ENCODE peak calls at places on chromosome 4, in ten cellular contexts. L is adrenal gland, M is BJ, W is neural progenitor cell, A is lower leg skin, R is GM20000, D is H9, Z is progenitor cell of endocrine pancreas, C is cardiac muscle cell, I is fibroblast of mammary gland. E is an unnamed sample.

GRCh38 chr4:117898496-117898895 is 135.8 kb upstream of the NDST3 start:
- DNase-seq in D (no peak), I (no peak), C (no peak), W (no peak), A (no peak), L (no peak), Z (no peak), M (no peak), R (no peak), E (no peak)

GRCh38 chr4:165715989-165716388 is 157.0 kb upstream of the TLL1 start:
- DNase-seq in L (no peak), Z (no peak), I (peak; percentile 61), C (no peak), M (no peak), W (no peak), A (no peak), D (no peak), R (no peak), E (no peak)

GRCh38 chr4:140841186-140841585 is 85.0 kb upstream of the TBC1D9 start:
- DNase-seq in D (no peak), W (no peak), Z (no peak), I (no peak), L (no peak), M (no peak), C (no peak), A (no peak), R (no peak), E (no peak)

GRCh38 chr4:38162240-38162784 is 202.1 kb downstream of the PTTG2 start:
- DNase-seq in M (no peak), A (no peak), Z (no peak), L (peak; percentile 64), W (peak; percentile 60), D (no peak), R (no peak), I (peak; percentile 94), C (peak; percentile 89), E (no peak)

GRCh38 chr4:99300934-99301333 is 10.1 kb upstream of the ADH1A start:
- DNase-seq in R (no peak), I (peak; percentile 98), C (peak; percentile 99), L (peak; percentile 78), A (peak; percentile 96), M (peak; percentile 90), Z (no peak), W (no peak), D (no peak), E (no peak)

GRCh38 chr4:97153042-97153441 is 990.2 kb downstream of the STPG2 start:
- DNase-seq in Z (no peak), M (no peak), D (no peak), L (no peak), I (no peak), C (peak; percentile 27), R (no peak), A (no peak), W (peak; percentile 14), E (peak; percentile 2)

GRCh38 chr4:128379860-128380259 is 92.2 kb upstream of the PGRMC2 start:
- DNase-seq in C (peak; percentile 61), W (peak; percentile 19), A (no peak), M (no peak), I (peak; percentile 42), L (peak; percentile 74), D (peak; percentile 52), Z (no peak), R (peak; percentile 29), E (no peak)

GRCh38 chr4:37964734-37965457 is 4.7 kb downstream of the PTTG2 start:
- DNase-seq in R (no peak), W (no peak), A (no peak), M (no peak), L (no peak), I (no peak), Z (no peak), C (no peak), D (no peak), E (no peak)

GRCh38 chr4:15366660-15367059 is 61.2 kb upstream of the C1QTNF7 start:
- DNase-seq in I (no peak), C (no peak), R (no peak), Z (no peak), A (no peak), W (no peak), L (no peak), D (no peak), M (no peak), E (no peak)

GRCh38 chr4:1082215-1083182 is 30.9 kb downstream of the RNF212 start:
- DNase-seq in Z (no peak), D (peak; percentile 15), M (no peak), R (no peak), A (peak; percentile 94), I (peak; percentile 82), W (no peak), C (peak; percentile 82), L (peak; percentile 95), E (no peak)

GRCh38 chr4:158991534-158992155 is 111.2 kb upstream of the RAPGEF2 start:
- DNase-seq in D (no peak), R (no peak), A (no peak), Z (no peak), I (no peak), L (no peak), C (no peak), W (no peak), M (no peak), E (no peak)

GRCh38 chr4:138181288-138181687 is 60.9 kb downstream of the SLC7A11 start:
- DNase-seq in W (no peak), A (no peak), M (no peak), Z (no peak), I (peak; percentile 64), D (no peak), L (peak; percentile 64), R (no peak), C (peak; percentile 73), E (no peak)

GRCh38 chr4:138178566-138178965 is 63.6 kb downstream of the SLC7A11 start:
- DNase-seq in L (no peak), W (no peak), D (no peak), A (no peak), R (no peak), M (no peak), I (peak; percentile 42), C (peak; percentile 43), Z (no peak), E (no peak)

GRCh38 chr4:138177278-138177968 is 64.7 kb downstream of the SLC7A11 start:
- DNase-seq in I (no peak), W (no peak), Z (no peak), D (no peak), L (no peak), M (no peak), C (no peak), R (no peak), A (no peak), E (no peak)

GRCh38 chr4:138175337-138175794 is 66.8 kb downstream of the SLC7A11 start:
- DNase-seq in C (peak; percentile 48), A (no peak), Z (no peak), R (no peak), L (no peak), W (no peak), D (no peak), I (peak; percentile 18), M (no peak), E (no peak)
- TF ChIP-seq CTCF in C (peak; percentile 10), A (no peak), Z (peak; percentile 29), R (no peak), L (no peak), W (peak; percentile 18), D (peak; percentile 14), I (no peak), M (no peak), E (no peak)

GRCh38 chr4:5752803-5753184 is 41.8 kb downstream of the EVC start:
- DNase-seq in R (no peak), W (no peak), L (no peak), I (no peak), Z (no peak), D (peak; percentile 46), A (no peak), M (no peak), C (no peak), E (peak; percentile 13)

GRCh38 chr4:5753366-5753765 is 42.4 kb downstream of the EVC start:
- DNase-seq in Z (no peak), C (no peak), M (no peak), A (peak; percentile 72), R (no peak), I (peak; percentile 47), L (no peak), D (no peak), W (no peak), E (no peak)

GRCh38 chr4:5753766-5754528 is 42.9 kb downstream of the EVC start:
- DNase-seq in R (no peak), L (no peak), I (peak; percentile 98), A (peak; percentile 77), M (peak; percentile 37), Z (no peak), C (peak; percentile 91), D (no peak), W (no peak), E (no peak)

GRCh38 chr4:5751073-5751917 is 40.3 kb downstream of the EVC start:
- DNase-seq in R (no peak), L (no peak), W (no peak), A (peak; percentile 62), M (peak; percentile 59), D (peak; percentile 47), Z (no peak), C (peak; percentile 93), I (peak; percentile 98), E (no peak)

GRCh38 chr4:5751918-5752802 is 41.2 kb downstream of the EVC start:
- DNase-seq in C (peak; percentile 47), Z (no peak), W (peak; percentile 58), M (no peak), A (peak; percentile 65), L (no peak), D (peak; percentile 90), I (peak; percentile 97), R (no peak), E (peak; percentile 23)
- TF ChIP-seq CTCF in C (no peak), Z (no peak), W (no peak), M (no peak), A (no peak), L (no peak), D (peak; percentile 31), I (peak; percentile 4), R (no peak), E (no peak)

DNA sequence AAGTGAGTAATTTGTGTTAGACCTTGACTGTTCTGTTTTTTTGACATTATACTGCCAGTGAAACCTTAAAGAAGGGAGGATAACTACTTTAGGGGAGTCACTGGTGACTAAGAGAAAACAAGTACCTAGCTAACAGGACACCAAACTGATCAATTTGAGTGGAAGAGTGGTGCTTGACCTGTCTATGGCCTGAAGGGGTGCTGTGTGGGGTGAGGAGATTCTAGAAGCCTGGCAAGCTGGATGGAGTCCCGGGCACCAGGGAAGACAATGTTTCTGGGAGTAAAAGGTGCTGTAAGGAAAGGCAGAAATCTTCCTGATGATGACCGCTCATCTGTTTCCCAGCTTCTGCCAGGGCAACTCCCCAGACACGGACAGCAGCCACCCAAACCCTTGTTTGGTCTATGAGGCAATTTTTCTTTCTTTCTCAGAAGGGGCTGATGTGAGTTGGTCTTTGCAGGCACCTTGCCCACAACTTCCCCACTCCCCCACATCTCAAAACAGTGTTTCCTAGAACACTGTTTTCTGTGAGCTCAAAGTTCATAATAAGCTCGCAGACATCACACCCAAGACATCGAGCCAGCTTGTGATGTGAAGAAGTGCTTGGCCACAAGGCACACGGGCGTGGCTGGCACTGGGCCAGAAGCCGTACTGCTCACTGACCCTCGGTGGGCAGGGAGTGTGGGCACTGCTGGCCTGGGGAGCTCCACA is 4.6 kb downstream of the TXK start:
- DNase-seq in W (no peak), Z (no peak), M (no peak), L (no peak), R (no peak), C (peak; percentile 29), A (no peak), I (no peak), D (no peak), E (no peak)
- TF ChIP-seq CTCF in W (no peak), Z (peak; percentile 14), M (peak; percentile 17), L (no peak), R (no peak), C (no peak), A (no peak), I (peak; percentile 1), D (peak; percentile 42), E (no peak)

GRCh38 chr4:83753260-83753659 is 217.4 kb downstream of the GPAT3 start:
- DNase-seq in M (no peak), A (no peak), Z (no peak), L (no peak), D (no peak), C (no peak), R (no peak), W (peak; percentile 4), I (no peak), E (no peak)
- TF ChIP-seq CTCF in M (peak; percentile 17), A (no peak), Z (no peak), L (no peak), D (peak; percentile 63), C (no peak), R (no peak), W (peak; percentile 35), I (no peak), E (no peak)

E was measured in nephron progenitor cell.